ENCODE peak calls at places on chromosomes 5 and 9, in ten cellular contexts. One of them, this sample, is unnamed.

GRCh38 chr5:138159666-138160065 is 18.8 kb downstream of the BRD8 start:
- DNase-seq in kidney epithelial cell: no peak
- DNase-seq in ovary: no peak
- DNase-seq in pons: peak; percentile 80
- DNase-seq in ELR: no peak
- DNase-seq in ureter: no peak
- DNase-seq in activated CD4-positive, alpha-beta T cell treated with anti-CD3 and anti-CD28 coated beads, Interleukin-2, amount 50 U/mL, for 1 hour: no peak
- DNase-seq in fibroblast of the aortic adventitia: no peak
- DNase-seq in neural crest cell: no peak
- DNase-seq in stimulated activated CD8-positive, alpha-beta memory T cell treated with anti-CD3 and anti-CD28 coated beads, Interleukin-2, amount 100 ng/mL, for 48 hours: no peak
- DNase-seq in this sample: no peak

GRCh38 chr5:760363-761205 is 23.9 kb downstream of the ZDHHC11B start:
- DNase-seq in ELR: no peak
- DNase-seq in stimulated activated CD8-positive, alpha-beta memory T cell treated with anti-CD3 and anti-CD28 coated beads, Interleukin-2, amount 100 ng/mL, for 48 hours: no peak
- DNase-seq in pons: no peak
- DNase-seq in fibroblast of the aortic adventitia: no peak
- DNase-seq in neural crest cell: no peak
- DNase-seq in activated CD4-positive, alpha-beta T cell treated with anti-CD3 and anti-CD28 coated beads, Interleukin-2, amount 50 U/mL, for 1 hour: peak; percentile 3
- DNase-seq in ureter: no peak
- DNase-seq in ovary: peak; percentile 15
- DNase-seq in kidney epithelial cell: no peak
- DNase-seq in this sample: no peak

GRCh38 chr9:134575103-134575816 is 66.3 kb upstream of the COL5A1 start:
- DNase-seq in ovary: no peak
- DNase-seq in fibroblast of the aortic adventitia: no peak
- DNase-seq in stimulated activated CD8-positive, alpha-beta memory T cell treated with anti-CD3 and anti-CD28 coated beads, Interleukin-2, amount 100 ng/mL, for 48 hours: no peak
- DNase-seq in activated CD4-positive, alpha-beta T cell treated with anti-CD3 and anti-CD28 coated beads, Interleukin-2, amount 50 U/mL, for 1 hour: no peak
- DNase-seq in pons: no peak
- DNase-seq in neural crest cell: no peak
- DNase-seq in ureter: peak; percentile 18
- DNase-seq in kidney epithelial cell: no peak
- DNase-seq in ELR: no peak
- DNase-seq in this sample: no peak

GRCh38 chr5:138077064-138077696 is 6.7 kb upstream of the WNT8A start:
- DNase-seq in activated CD4-positive, alpha-beta T cell treated with anti-CD3 and anti-CD28 coated beads, Interleukin-2, amount 50 U/mL, for 1 hour: peak; percentile 41
- DNase-seq in pons: peak; percentile 76
- DNase-seq in neural crest cell: peak; percentile 68
- DNase-seq in kidney epithelial cell: no peak
- DNase-seq in ELR: peak; percentile 77
- DNase-seq in stimulated activated CD8-positive, alpha-beta memory T cell treated with anti-CD3 and anti-CD28 coated beads, Interleukin-2, amount 100 ng/mL, for 48 hours: no peak
- DNase-seq in fibroblast of the aortic adventitia: peak; percentile 80
- DNase-seq in ureter: peak; percentile 55
- DNase-seq in ovary: peak; percentile 55
- DNase-seq in this sample: peak; percentile 75

GRCh38 chr5:149228610-149229297 is 42.9 kb upstream of the AFAP1L1 start:
- DNase-seq in fibroblast of the aortic adventitia: peak; percentile 94
- DNase-seq in ovary: no peak
- DNase-seq in activated CD4-positive, alpha-beta T cell treated with anti-CD3 and anti-CD28 coated beads, Interleukin-2, amount 50 U/mL, for 1 hour: no peak
- DNase-seq in kidney epithelial cell: peak; percentile 28
- DNase-seq in pons: peak; percentile 91
- DNase-seq in stimulated activated CD8-positive, alpha-beta memory T cell treated with anti-CD3 and anti-CD28 coated beads, Interleukin-2, amount 100 ng/mL, for 48 hours: no peak
- DNase-seq in ureter: peak; percentile 68
- DNase-seq in neural crest cell: no peak
- DNase-seq in ELR: peak; percentile 97
- DNase-seq in this sample: peak; percentile 36

GRCh38 chr9:112793213-112793810 is 42.8 kb downstream of the SNX30 start:
- DNase-seq in ELR: peak; percentile 75
- DNase-seq in activated CD4-positive, alpha-beta T cell treated with anti-CD3 and anti-CD28 coated beads, Interleukin-2, amount 50 U/mL, for 1 hour: peak; percentile 81
- DNase-seq in kidney epithelial cell: no peak
- DNase-seq in stimulated activated CD8-positive, alpha-beta memory T cell treated with anti-CD3 and anti-CD28 coated beads, Interleukin-2, amount 100 ng/mL, for 48 hours: peak; percentile 70
- DNase-seq in ureter: peak; percentile 65
- DNase-seq in fibroblast of the aortic adventitia: peak; percentile 66
- DNase-seq in neural crest cell: peak; percentile 41
- DNase-seq in ovary: peak; percentile 24
- DNase-seq in pons: peak; percentile 77
- DNase-seq in this sample: no peak

GRCh38 chr5:135481908-135482307 is 29.8 kb upstream of the TIFAB start:
- DNase-seq in kidney epithelial cell: no peak
- DNase-seq in pons: no peak
- DNase-seq in ovary: no peak
- DNase-seq in stimulated activated CD8-positive, alpha-beta memory T cell treated with anti-CD3 and anti-CD28 coated beads, Interleukin-2, amount 100 ng/mL, for 48 hours: no peak
- DNase-seq in fibroblast of the aortic adventitia: no peak
- DNase-seq in neural crest cell: no peak
- DNase-seq in activated CD4-positive, alpha-beta T cell treated with anti-CD3 and anti-CD28 coated beads, Interleukin-2, amount 50 U/mL, for 1 hour: no peak
- DNase-seq in ureter: no peak
- DNase-seq in ELR: no peak
- DNase-seq in this sample: no peak

GRCh38 chr5:55708732-55709131 is 3.4 kb downstream of the SLC38A9 start:
- DNase-seq in neural crest cell: no peak
- DNase-seq in ovary: no peak
- DNase-seq in kidney epithelial cell: no peak
- DNase-seq in fibroblast of the aortic adventitia: peak; percentile 16
- DNase-seq in activated CD4-positive, alpha-beta T cell treated with anti-CD3 and anti-CD28 coated beads, Interleukin-2, amount 50 U/mL, for 1 hour: no peak
- DNase-seq in ureter: no peak
- DNase-seq in ELR: peak; percentile 73
- DNase-seq in stimulated activated CD8-positive, alpha-beta memory T cell treated with anti-CD3 and anti-CD28 coated beads, Interleukin-2, amount 100 ng/mL, for 48 hours: no peak
- DNase-seq in pons: no peak
- DNase-seq in this sample: no peak

GRCh38 chr9:121736147-121736721 is 84.8 kb downstream of the DAB2IP start:
- DNase-seq in pons: no peak
- DNase-seq in activated CD4-positive, alpha-beta T cell treated with anti-CD3 and anti-CD28 coated beads, Interleukin-2, amount 50 U/mL, for 1 hour: no peak
- DNase-seq in kidney epithelial cell: no peak
- DNase-seq in ovary: peak; percentile 90
- DNase-seq in stimulated activated CD8-positive, alpha-beta memory T cell treated with anti-CD3 and anti-CD28 coated beads, Interleukin-2, amount 100 ng/mL, for 48 hours: no peak
- DNase-seq in fibroblast of the aortic adventitia: peak; percentile 59
- DNase-seq in ELR: no peak
- DNase-seq in ureter: peak; percentile 86
- DNase-seq in neural crest cell: peak; percentile 38
- DNase-seq in this sample: peak; percentile 69

GRCh38 chr9:6024035-6024554 is 8.7 kb upstream of the RANBP6 start:
- DNase-seq in pons: no peak
- DNase-seq in activated CD4-positive, alpha-beta T cell treated with anti-CD3 and anti-CD28 coated beads, Interleukin-2, amount 50 U/mL, for 1 hour: no peak
- DNase-seq in ELR: peak; percentile 34
- DNase-seq in ovary: no peak
- DNase-seq in stimulated activated CD8-positive, alpha-beta memory T cell treated with anti-CD3 and anti-CD28 coated beads, Interleukin-2, amount 100 ng/mL, for 48 hours: no peak
- DNase-seq in neural crest cell: no peak
- DNase-seq in ureter: no peak
- DNase-seq in kidney epithelial cell: no peak
- DNase-seq in fibroblast of the aortic adventitia: no peak
- DNase-seq in this sample: no peak

GRCh38 chr5:143390941-143391340 is 12.5 kb downstream of the NR3C1 start:
- DNase-seq in ELR: no peak
- DNase-seq in kidney epithelial cell: no peak
- DNase-seq in ovary: no peak
- DNase-seq in ureter: no peak
- DNase-seq in stimulated activated CD8-positive, alpha-beta memory T cell treated with anti-CD3 and anti-CD28 coated beads, Interleukin-2, amount 100 ng/mL, for 48 hours: no peak
- DNase-seq in pons: no peak
- DNase-seq in activated CD4-positive, alpha-beta T cell treated with anti-CD3 and anti-CD28 coated beads, Interleukin-2, amount 50 U/mL, for 1 hour: no peak
- DNase-seq in fibroblast of the aortic adventitia: peak; percentile 26
- DNase-seq in neural crest cell: no peak
- DNase-seq in this sample: no peak

GRCh38 chr9:134139081-134139480 is 3.2 kb downstream of the WDR5 start:
- DNase-seq in ovary: no peak
- DNase-seq in stimulated activated CD8-positive, alpha-beta memory T cell treated with anti-CD3 and anti-CD28 coated beads, Interleukin-2, amount 100 ng/mL, for 48 hours: no peak
- DNase-seq in activated CD4-positive, alpha-beta T cell treated with anti-CD3 and anti-CD28 coated beads, Interleukin-2, amount 50 U/mL, for 1 hour: no peak
- DNase-seq in kidney epithelial cell: no peak
- DNase-seq in pons: no peak
- DNase-seq in fibroblast of the aortic adventitia: peak; percentile 58
- DNase-seq in ELR: no peak
- DNase-seq in neural crest cell: no peak
- DNase-seq in ureter: no peak
- DNase-seq in this sample: peak; percentile 43

GRCh38 chr9:95132406-95133350 is 184.8 kb downstream of the FANCC start:
- DNase-seq in kidney epithelial cell: no peak
- DNase-seq in pons: no peak
- DNase-seq in ELR: no peak
- DNase-seq in activated CD4-positive, alpha-beta T cell treated with anti-CD3 and anti-CD28 coated beads, Interleukin-2, amount 50 U/mL, for 1 hour: no peak
- DNase-seq in fibroblast of the aortic adventitia: no peak
- DNase-seq in ovary: no peak
- DNase-seq in stimulated activated CD8-positive, alpha-beta memory T cell treated with anti-CD3 and anti-CD28 coated beads, Interleukin-2, amount 100 ng/mL, for 48 hours: no peak
- DNase-seq in ureter: no peak
- DNase-seq in neural crest cell: no peak
- DNase-seq in this sample: no peak

GRCh38 chr5:149380466-149381121 is 1.5 kb upstream of the IL17B start:
- DNase-seq in stimulated activated CD8-positive, alpha-beta memory T cell treated with anti-CD3 and anti-CD28 coated beads, Interleukin-2, amount 100 ng/mL, for 48 hours: no peak
- DNase-seq in fibroblast of the aortic adventitia: no peak
- DNase-seq in ovary: peak; percentile 58
- DNase-seq in ELR: no peak
- DNase-seq in activated CD4-positive, alpha-beta T cell treated with anti-CD3 and anti-CD28 coated beads, Interleukin-2, amount 50 U/mL, for 1 hour: no peak
- DNase-seq in pons: no peak
- DNase-seq in neural crest cell: no peak
- DNase-seq in kidney epithelial cell: no peak
- DNase-seq in ureter: peak; percentile 83
- DNase-seq in this sample: no peak

GRCh38 chr5:177111720-177112394 is 21.7 kb upstream of the NSD1 start:
- DNase-seq in kidney epithelial cell: no peak
- DNase-seq in neural crest cell: peak; percentile 83
- DNase-seq in pons: peak; percentile 37
- DNase-seq in ELR: peak; percentile 67
- DNase-seq in ureter: no peak
- DNase-seq in fibroblast of the aortic adventitia: peak; percentile 38
- DNase-seq in stimulated activated CD8-positive, alpha-beta memory T cell treated with anti-CD3 and anti-CD28 coated beads, Interleukin-2, amount 100 ng/mL, for 48 hours: peak; percentile 42
- DNase-seq in ovary: peak; percentile 79
- DNase-seq in activated CD4-positive, alpha-beta T cell treated with anti-CD3 and anti-CD28 coated beads, Interleukin-2, amount 50 U/mL, for 1 hour: peak; percentile 58
- DNase-seq in this sample: no peak

GRCh38 chr5:133641683-133642082 is 29.3 kb upstream of the FSTL4 start:
- DNase-seq in kidney epithelial cell: no peak
- DNase-seq in ovary: no peak
- DNase-seq in neural crest cell: no peak
- DNase-seq in fibroblast of the aortic adventitia: no peak
- DNase-seq in ELR: no peak
- DNase-seq in pons: no peak
- DNase-seq in activated CD4-positive, alpha-beta T cell treated with anti-CD3 and anti-CD28 coated beads, Interleukin-2, amount 50 U/mL, for 1 hour: no peak
- DNase-seq in ureter: no peak
- DNase-seq in stimulated activated CD8-positive, alpha-beta memory T cell treated with anti-CD3 and anti-CD28 coated beads, Interleukin-2, amount 100 ng/mL, for 48 hours: no peak
- DNase-seq in this sample: no peak

GRCh38 chr5:175517824-175518450 is 39.6 kb downstream of the SFXN1 start:
- DNase-seq in activated CD4-positive, alpha-beta T cell treated with anti-CD3 and anti-CD28 coated beads, Interleukin-2, amount 50 U/mL, for 1 hour: peak; percentile 57
- DNase-seq in ovary: no peak
- DNase-seq in stimulated activated CD8-positive, alpha-beta memory T cell treated with anti-CD3 and anti-CD28 coated beads, Interleukin-2, amount 100 ng/mL, for 48 hours: peak; percentile 50
- DNase-seq in fibroblast of the aortic adventitia: peak; percentile 82
- DNase-seq in pons: no peak
- DNase-seq in ELR: peak; percentile 90
- DNase-seq in neural crest cell: no peak
- DNase-seq in ureter: no peak
- DNase-seq in kidney epithelial cell: peak; percentile 41
- DNase-seq in this sample: no peak

GRCh38 chr9:123359546-123359945 is 3.5 kb downstream of the CRB2 start:
- DNase-seq in ovary: no peak
- DNase-seq in pons: no peak
- DNase-seq in fibroblast of the aortic adventitia: no peak
- DNase-seq in neural crest cell: no peak
- DNase-seq in ELR: no peak
- DNase-seq in stimulated activated CD8-positive, alpha-beta memory T cell treated with anti-CD3 and anti-CD28 coated beads, Interleukin-2, amount 100 ng/mL, for 48 hours: no peak
- DNase-seq in kidney epithelial cell: no peak
- DNase-seq in ureter: no peak
- DNase-seq in activated CD4-positive, alpha-beta T cell treated with anti-CD3 and anti-CD28 coated beads, Interleukin-2, amount 50 U/mL, for 1 hour: no peak
- DNase-seq in this sample: no peak

GRCh38 chr9:27384262-27385014 is 87.5 kb upstream of the EQTN start:
- DNase-seq in ELR: no peak
- DNase-seq in pons: no peak
- DNase-seq in fibroblast of the aortic adventitia: no peak
- DNase-seq in neural crest cell: no peak
- DNase-seq in activated CD4-positive, alpha-beta T cell treated with anti-CD3 and anti-CD28 coated beads, Interleukin-2, amount 50 U/mL, for 1 hour: no peak
- DNase-seq in kidney epithelial cell: no peak
- DNase-seq in ovary: no peak
- DNase-seq in ureter: no peak
- DNase-seq in stimulated activated CD8-positive, alpha-beta memory T cell treated with anti-CD3 and anti-CD28 coated beads, Interleukin-2, amount 100 ng/mL, for 48 hours: no peak
- DNase-seq in this sample: no peak

GRCh38 chr9:95127249-95128176 is 190.0 kb downstream of the FANCC start:
- DNase-seq in ovary: peak; percentile 90
- DNase-seq in pons: peak; percentile 88
- DNase-seq in ELR: peak; percentile 84
- DNase-seq in stimulated activated CD8-positive, alpha-beta memory T cell treated with anti-CD3 and anti-CD28 coated beads, Interleukin-2, amount 100 ng/mL, for 48 hours: peak; percentile 64
- DNase-seq in ureter: peak; percentile 87
- DNase-seq in fibroblast of the aortic adventitia: peak; percentile 73
- DNase-seq in neural crest cell: peak; percentile 89
- DNase-seq in activated CD4-positive, alpha-beta T cell treated with anti-CD3 and anti-CD28 coated beads, Interleukin-2, amount 50 U/mL, for 1 hour: peak; percentile 68
- DNase-seq in kidney epithelial cell: no peak
- DNase-seq in this sample: peak; percentile 82

GRCh38 chr5:55620781-55621180 is 86.0 kb upstream of the PLPP1 start:
- DNase-seq in ureter: no peak
- DNase-seq in ovary: no peak
- DNase-seq in ELR: no peak
- DNase-seq in kidney epithelial cell: no peak
- DNase-seq in neural crest cell: no peak
- DNase-seq in stimulated activated CD8-positive, alpha-beta memory T cell treated with anti-CD3 and anti-CD28 coated beads, Interleukin-2, amount 100 ng/mL, for 48 hours: no peak
- DNase-seq in fibroblast of the aortic adventitia: no peak
- DNase-seq in activated CD4-positive, alpha-beta T cell treated with anti-CD3 and anti-CD28 coated beads, Interleukin-2, amount 50 U/mL, for 1 hour: no peak
- DNase-seq in pons: no peak
- DNase-seq in this sample: no peak

GRCh38 chr5:132259061-132259851 is 1.8 kb downstream of the PDLIM4 start:
- DNase-seq in activated CD4-positive, alpha-beta T cell treated with anti-CD3 and anti-CD28 coated beads, Interleukin-2, amount 50 U/mL, for 1 hour: no peak
- DNase-seq in fibroblast of the aortic adventitia: peak; percentile 86
- DNase-seq in ureter: peak; percentile 75
- DNase-seq in kidney epithelial cell: no peak
- DNase-seq in neural crest cell: peak; percentile 36
- DNase-seq in pons: no peak
- DNase-seq in ovary: peak; percentile 83
- DNase-seq in ELR: peak; percentile 91
- DNase-seq in stimulated activated CD8-positive, alpha-beta memory T cell treated with anti-CD3 and anti-CD28 coated beads, Interleukin-2, amount 100 ng/mL, for 48 hours: no peak
- DNase-seq in this sample: peak; percentile 61

GRCh38 chr5:142275496-142275895 is 49.3 kb downstream of the SPRY4 start:
- DNase-seq in ELR: no peak
- DNase-seq in activated CD4-positive, alpha-beta T cell treated with anti-CD3 and anti-CD28 coated beads, Interleukin-2, amount 50 U/mL, for 1 hour: no peak
- DNase-seq in fibroblast of the aortic adventitia: no peak
- DNase-seq in kidney epithelial cell: no peak
- DNase-seq in neural crest cell: no peak
- DNase-seq in ureter: no peak
- DNase-seq in pons: no peak
- DNase-seq in stimulated activated CD8-positive, alpha-beta memory T cell treated with anti-CD3 and anti-CD28 coated beads, Interleukin-2, amount 100 ng/mL, for 48 hours: no peak
- DNase-seq in ovary: no peak
- DNase-seq in this sample: no peak

GRCh38 chr9:132006657-132007370 is 72.9 kb downstream of the MED27 start:
- DNase-seq in ELR: no peak
- DNase-seq in neural crest cell: no peak
- DNase-seq in stimulated activated CD8-positive, alpha-beta memory T cell treated with anti-CD3 and anti-CD28 coated beads, Interleukin-2, amount 100 ng/mL, for 48 hours: no peak
- DNase-seq in kidney epithelial cell: no peak
- DNase-seq in ureter: no peak
- DNase-seq in fibroblast of the aortic adventitia: peak; percentile 61
- DNase-seq in pons: peak; percentile 41
- DNase-seq in ovary: no peak
- DNase-seq in activated CD4-positive, alpha-beta T cell treated with anti-CD3 and anti-CD28 coated beads, Interleukin-2, amount 50 U/mL, for 1 hour: no peak
- DNase-seq in this sample: no peak

This sample was measured in frontal cortex.